ENCODE peak calls at places on chromosomes 16 and 17, in eight cellular contexts. C is NK-92 treated with Interleukin-12 subunit alpha and Interleukin-12 subunit beta, amount 100 ng/mL, for 24 hours; R is left ventricle myocardium inferior; S is stimulated activated CD8-positive, alpha-beta memory T cell treated with anti-CD3 and anti-CD28 coated beads, Interleukin-4, amount 100 ng/mL, for 4 hours; P is M059J; I is suprapubic skin; A is left colon; Z is adipocyte. D is an unnamed sample.

GRCh38 chr16:71467810-71468209 is 5.8 kb upstream of the ZNF23 start:
- DNase-seq in S (no peak), I (no peak), R (no peak), A (peak), C (no peak), P (peak), Z (peak), D (peak)

GRCh38 chr16:4496305-4496704 is 20.1 kb downstream of the HMOX2 start:
- DNase-seq in R (no peak), I (no peak), P (peak), A (no peak), Z (peak), S (no peak), C (no peak), D (no peak)

GRCh38 chr16:51757921-51758479 is 606.9 kb upstream of the SALL1 start:
- DNase-seq in S (no peak), R (no peak), A (no peak), P (no peak), Z (no peak), I (no peak), C (no peak), D (no peak)

GRCh38 chr17:80649672-80650338 is 105.2 kb downstream of the RPTOR start:
- DNase-seq in R (peak), A (peak), P (peak), Z (peak), I (peak), S (peak), C (no peak), D (peak)

GRCh38 chr17:48997103-48997826 is at the start of gene IGF2BP1:
- DNase-seq in Z (peak), A (peak), S (no peak), R (no peak), I (no peak), C (no peak), P (no peak), D (peak)

GRCh38 chr16:1272453-1273198 is 16.8 kb downstream of the TPSD1 start:
- DNase-seq in C (no peak), P (no peak), R (no peak), A (no peak), I (peak), S (no peak), Z (no peak), D (no peak)

GRCh38 chr16:87576191-87576590 is 26.1 kb upstream of the JPH3 start:
- DNase-seq in R (no peak), Z (no peak), A (no peak), P (no peak), S (no peak), C (no peak), I (no peak), D (peak)

GRCh38 chr16:253833-254232 is 19.2 kb downstream of the FAM234A start:
- DNase-seq in A (peak), S (no peak), C (no peak), R (no peak), I (no peak), P (no peak), Z (no peak), D (no peak)

GRCh38 chr17:7139400-7139799 is 24.8 kb upstream of the ASGR2 start:
- DNase-seq in A (peak), S (no peak), C (no peak), Z (no peak), R (no peak), I (no peak), P (no peak), D (no peak)

GRCh38 chr17:57453841-57454240 is 197.5 kb downstream of the MSI2 start:
- DNase-seq in S (no peak), I (no peak), Z (no peak), P (no peak), C (no peak), A (no peak), R (no peak), D (no peak)

GRCh38 chr17:61479493-61480413 is 27.5 kb downstream of the TBX4 start:
- DNase-seq in R (no peak), Z (no peak), C (no peak), A (no peak), I (no peak), P (no peak), S (no peak), D (no peak)

GRCh38 chr17:42392664-42393415 is 4.6 kb upstream of the STAT3 start:
- DNase-seq in R (no peak), Z (no peak), A (no peak), C (no peak), S (no peak), P (no peak), I (no peak), D (no peak)

GRCh38 chr17:8012996-8013640 is 10.7 kb downstream of the GUCY2D start:
- DNase-seq in A (no peak), P (no peak), I (no peak), S (no peak), R (no peak), C (no peak), Z (no peak), D (no peak)

GRCh38 chr16:50530277-50531236 is 17.6 kb upstream of the NKD1 start:
- DNase-seq in I (no peak), S (no peak), R (no peak), Z (no peak), C (no peak), A (no peak), P (no peak), D (no peak)

GRCh38 chr17:30921544-30922196 is at the start of gene ADAP2:
- DNase-seq in I (peak), P (no peak), R (peak), C (no peak), Z (peak), A (peak), S (no peak), D (peak)

GRCh38 chr16:58499615-58500328 is at the start of gene NDRG4:
- DNase-seq in R (no peak), I (peak), Z (peak), C (no peak), P (peak), S (no peak), A (peak), D (peak)

D was measured in GM23338.